ENCODE peak calls at places on chromosomes 2 and 18, in ten cellular contexts. One of them, this sample, is unnamed.

GRCh38 chr2:217279571-217279970 is 419.7 kb upstream of the TNP1 start:
- DNase-seq in T1000: peak; percentile 21
- DNase-seq in NCI-H510A: no peak
- DNase-seq in prostate gland: no peak
- DNase-seq in dermis blood vessel endothelial cell: peak; percentile 12
- DNase-seq in activated CD4-positive, alpha-beta T cell treated with anti-CD3 and anti-CD28 coated beads for 48 hours: no peak
- DNase-seq in activated naive CD4-positive, alpha-beta T cell treated with Interleukin-2 at 50 U/mL for 16 hours: no peak
- DNase-seq in stimulated activated CD4-positive, alpha-beta T cell treated with anti-CD3 and anti-CD28 coated beads, TNF-alpha, amount 100 ng/mL, for 1 hour: no peak
- DNase-seq in germinal center: no peak
- DNase-seq in mammary epithelial cell: peak; percentile 75
- DNase-seq in this sample: peak; percentile 86

GRCh38 chr2:14182227-14182946 is 450.1 kb upstream of the LRATD1 start:
- DNase-seq in T1000: no peak
- DNase-seq in NCI-H510A: no peak
- DNase-seq in prostate gland: no peak
- DNase-seq in dermis blood vessel endothelial cell: no peak
- DNase-seq in activated CD4-positive, alpha-beta T cell treated with anti-CD3 and anti-CD28 coated beads for 48 hours: no peak
- DNase-seq in activated naive CD4-positive, alpha-beta T cell treated with Interleukin-2 at 50 U/mL for 16 hours: no peak
- DNase-seq in stimulated activated CD4-positive, alpha-beta T cell treated with anti-CD3 and anti-CD28 coated beads, TNF-alpha, amount 100 ng/mL, for 1 hour: no peak
- DNase-seq in germinal center: no peak
- DNase-seq in mammary epithelial cell: no peak
- DNase-seq in this sample: no peak

GRCh38 chr18:23462876-23463275 is 9.8 kb downstream of the RIOK3 start:
- DNase-seq in T1000: no peak
- DNase-seq in NCI-H510A: no peak
- DNase-seq in prostate gland: no peak
- DNase-seq in dermis blood vessel endothelial cell: no peak
- DNase-seq in activated CD4-positive, alpha-beta T cell treated with anti-CD3 and anti-CD28 coated beads for 48 hours: no peak
- DNase-seq in activated naive CD4-positive, alpha-beta T cell treated with Interleukin-2 at 50 U/mL for 16 hours: no peak
- DNase-seq in stimulated activated CD4-positive, alpha-beta T cell treated with anti-CD3 and anti-CD28 coated beads, TNF-alpha, amount 100 ng/mL, for 1 hour: no peak
- DNase-seq in germinal center: no peak
- DNase-seq in mammary epithelial cell: no peak
- DNase-seq in this sample: peak; percentile 37

GRCh38 chr2:2181505-2181904 is 149.6 kb downstream of the MYT1L start:
- DNase-seq in T1000: no peak
- DNase-seq in NCI-H510A: no peak
- DNase-seq in prostate gland: no peak
- DNase-seq in dermis blood vessel endothelial cell: no peak
- DNase-seq in activated CD4-positive, alpha-beta T cell treated with anti-CD3 and anti-CD28 coated beads for 48 hours: no peak
- DNase-seq in activated naive CD4-positive, alpha-beta T cell treated with Interleukin-2 at 50 U/mL for 16 hours: no peak
- DNase-seq in stimulated activated CD4-positive, alpha-beta T cell treated with anti-CD3 and anti-CD28 coated beads, TNF-alpha, amount 100 ng/mL, for 1 hour: no peak
- DNase-seq in germinal center: no peak
- DNase-seq in mammary epithelial cell: no peak
- DNase-seq in this sample: no peak

GRCh38 chr18:70074091-70074490 is 126.4 kb upstream of the CD226 start:
- DNase-seq in T1000: no peak
- DNase-seq in NCI-H510A: no peak
- DNase-seq in prostate gland: no peak
- DNase-seq in dermis blood vessel endothelial cell: no peak
- DNase-seq in activated CD4-positive, alpha-beta T cell treated with anti-CD3 and anti-CD28 coated beads for 48 hours: no peak
- DNase-seq in activated naive CD4-positive, alpha-beta T cell treated with Interleukin-2 at 50 U/mL for 16 hours: no peak
- DNase-seq in stimulated activated CD4-positive, alpha-beta T cell treated with anti-CD3 and anti-CD28 coated beads, TNF-alpha, amount 100 ng/mL, for 1 hour: no peak
- DNase-seq in germinal center: no peak
- DNase-seq in mammary epithelial cell: no peak
- DNase-seq in this sample: peak; percentile 39

GRCh38 chr18:73511751-73512525 is 635.7 kb downstream of the FBXO15 start:
- DNase-seq in T1000: no peak
- DNase-seq in NCI-H510A: no peak
- DNase-seq in prostate gland: no peak
- DNase-seq in dermis blood vessel endothelial cell: peak; percentile 44
- DNase-seq in activated CD4-positive, alpha-beta T cell treated with anti-CD3 and anti-CD28 coated beads for 48 hours: no peak
- DNase-seq in activated naive CD4-positive, alpha-beta T cell treated with Interleukin-2 at 50 U/mL for 16 hours: no peak
- DNase-seq in stimulated activated CD4-positive, alpha-beta T cell treated with anti-CD3 and anti-CD28 coated beads, TNF-alpha, amount 100 ng/mL, for 1 hour: no peak
- DNase-seq in germinal center: no peak
- DNase-seq in mammary epithelial cell: no peak
- DNase-seq in this sample: no peak

GRCh38 chr2:234374671-234375245 is 122.1 kb downstream of the ARL4C start:
- DNase-seq in T1000: no peak
- DNase-seq in NCI-H510A: no peak
- DNase-seq in prostate gland: no peak
- DNase-seq in dermis blood vessel endothelial cell: no peak
- DNase-seq in activated CD4-positive, alpha-beta T cell treated with anti-CD3 and anti-CD28 coated beads for 48 hours: no peak
- DNase-seq in activated naive CD4-positive, alpha-beta T cell treated with Interleukin-2 at 50 U/mL for 16 hours: no peak
- DNase-seq in stimulated activated CD4-positive, alpha-beta T cell treated with anti-CD3 and anti-CD28 coated beads, TNF-alpha, amount 100 ng/mL, for 1 hour: no peak
- DNase-seq in germinal center: no peak
- DNase-seq in mammary epithelial cell: peak; percentile 59
- DNase-seq in this sample: no peak

GRCh38 chr2:75157435-75157834 is 41.9 kb downstream of the TACR1 start:
- DNase-seq in T1000: no peak
- DNase-seq in NCI-H510A: no peak
- DNase-seq in prostate gland: no peak
- DNase-seq in dermis blood vessel endothelial cell: no peak
- DNase-seq in activated CD4-positive, alpha-beta T cell treated with anti-CD3 and anti-CD28 coated beads for 48 hours: no peak
- DNase-seq in activated naive CD4-positive, alpha-beta T cell treated with Interleukin-2 at 50 U/mL for 16 hours: no peak
- DNase-seq in stimulated activated CD4-positive, alpha-beta T cell treated with anti-CD3 and anti-CD28 coated beads, TNF-alpha, amount 100 ng/mL, for 1 hour: no peak
- DNase-seq in germinal center: no peak
- DNase-seq in mammary epithelial cell: no peak
- DNase-seq in this sample: peak; percentile 4

GRCh38 chr18:50356036-50356945 is 18.6 kb upstream of the SKA1 start:
- DNase-seq in T1000: no peak
- DNase-seq in NCI-H510A: no peak
- DNase-seq in prostate gland: no peak
- DNase-seq in dermis blood vessel endothelial cell: peak; percentile 31
- DNase-seq in activated CD4-positive, alpha-beta T cell treated with anti-CD3 and anti-CD28 coated beads for 48 hours: no peak
- DNase-seq in activated naive CD4-positive, alpha-beta T cell treated with Interleukin-2 at 50 U/mL for 16 hours: no peak
- DNase-seq in stimulated activated CD4-positive, alpha-beta T cell treated with anti-CD3 and anti-CD28 coated beads, TNF-alpha, amount 100 ng/mL, for 1 hour: no peak
- DNase-seq in germinal center: peak; percentile 35
- DNase-seq in mammary epithelial cell: peak; percentile 55
- DNase-seq in this sample: peak; percentile 31

GRCh38 chr2:202152104-202152771 is 79.2 kb downstream of the KIAA2012 start:
- DNase-seq in T1000: no peak
- DNase-seq in NCI-H510A: no peak
- DNase-seq in prostate gland: no peak
- DNase-seq in dermis blood vessel endothelial cell: no peak
- DNase-seq in activated CD4-positive, alpha-beta T cell treated with anti-CD3 and anti-CD28 coated beads for 48 hours: no peak
- DNase-seq in activated naive CD4-positive, alpha-beta T cell treated with Interleukin-2 at 50 U/mL for 16 hours: no peak
- DNase-seq in stimulated activated CD4-positive, alpha-beta T cell treated with anti-CD3 and anti-CD28 coated beads, TNF-alpha, amount 100 ng/mL, for 1 hour: no peak
- DNase-seq in germinal center: no peak
- DNase-seq in mammary epithelial cell: no peak
- DNase-seq in this sample: no peak

GRCh38 chr18:11112218-11112750 is 37.1 kb downstream of the PIEZO2 start:
- DNase-seq in T1000: no peak
- DNase-seq in NCI-H510A: no peak
- DNase-seq in prostate gland: no peak
- DNase-seq in dermis blood vessel endothelial cell: no peak
- DNase-seq in activated CD4-positive, alpha-beta T cell treated with anti-CD3 and anti-CD28 coated beads for 48 hours: no peak
- DNase-seq in activated naive CD4-positive, alpha-beta T cell treated with Interleukin-2 at 50 U/mL for 16 hours: no peak
- DNase-seq in stimulated activated CD4-positive, alpha-beta T cell treated with anti-CD3 and anti-CD28 coated beads, TNF-alpha, amount 100 ng/mL, for 1 hour: no peak
- DNase-seq in germinal center: no peak
- DNase-seq in mammary epithelial cell: no peak
- DNase-seq in this sample: peak; percentile 63

GRCh38 chr2:117763806-117764205 is 50.7 kb upstream of the DDX18 start:
- DNase-seq in T1000: no peak
- DNase-seq in NCI-H510A: no peak
- DNase-seq in prostate gland: no peak
- DNase-seq in dermis blood vessel endothelial cell: no peak
- DNase-seq in activated CD4-positive, alpha-beta T cell treated with anti-CD3 and anti-CD28 coated beads for 48 hours: no peak
- DNase-seq in activated naive CD4-positive, alpha-beta T cell treated with Interleukin-2 at 50 U/mL for 16 hours: no peak
- DNase-seq in stimulated activated CD4-positive, alpha-beta T cell treated with anti-CD3 and anti-CD28 coated beads, TNF-alpha, amount 100 ng/mL, for 1 hour: no peak
- DNase-seq in germinal center: no peak
- DNase-seq in mammary epithelial cell: no peak
- DNase-seq in this sample: no peak

GRCh38 chr2:71595549-71595948 is 142.2 kb downstream of the DYSF start:
- DNase-seq in T1000: no peak
- DNase-seq in NCI-H510A: no peak
- DNase-seq in prostate gland: no peak
- DNase-seq in dermis blood vessel endothelial cell: no peak
- DNase-seq in activated CD4-positive, alpha-beta T cell treated with anti-CD3 and anti-CD28 coated beads for 48 hours: no peak
- DNase-seq in activated naive CD4-positive, alpha-beta T cell treated with Interleukin-2 at 50 U/mL for 16 hours: no peak
- DNase-seq in stimulated activated CD4-positive, alpha-beta T cell treated with anti-CD3 and anti-CD28 coated beads, TNF-alpha, amount 100 ng/mL, for 1 hour: no peak
- DNase-seq in germinal center: no peak
- DNase-seq in mammary epithelial cell: no peak
- DNase-seq in this sample: no peak

GRCh38 chr2:136025057-136025973 is 39.9 kb upstream of the DARS1 start:
- DNase-seq in T1000: no peak
- DNase-seq in NCI-H510A: peak; percentile 79
- DNase-seq in prostate gland: peak; percentile 74
- DNase-seq in dermis blood vessel endothelial cell: peak; percentile 79
- DNase-seq in activated CD4-positive, alpha-beta T cell treated with anti-CD3 and anti-CD28 coated beads for 48 hours: peak; percentile 57
- DNase-seq in activated naive CD4-positive, alpha-beta T cell treated with Interleukin-2 at 50 U/mL for 16 hours: no peak
- DNase-seq in stimulated activated CD4-positive, alpha-beta T cell treated with anti-CD3 and anti-CD28 coated beads, TNF-alpha, amount 100 ng/mL, for 1 hour: no peak
- DNase-seq in germinal center: peak; percentile 31
- DNase-seq in mammary epithelial cell: no peak
- DNase-seq in this sample: peak; percentile 68

GRCh38 chr2:215601990-215602721 is 166.3 kb upstream of the FN1 start:
- DNase-seq in T1000: no peak
- DNase-seq in NCI-H510A: no peak
- DNase-seq in prostate gland: no peak
- DNase-seq in dermis blood vessel endothelial cell: peak; percentile 96
- DNase-seq in activated CD4-positive, alpha-beta T cell treated with anti-CD3 and anti-CD28 coated beads for 48 hours: no peak
- DNase-seq in activated naive CD4-positive, alpha-beta T cell treated with Interleukin-2 at 50 U/mL for 16 hours: no peak
- DNase-seq in stimulated activated CD4-positive, alpha-beta T cell treated with anti-CD3 and anti-CD28 coated beads, TNF-alpha, amount 100 ng/mL, for 1 hour: no peak
- DNase-seq in germinal center: no peak
- DNase-seq in mammary epithelial cell: no peak
- DNase-seq in this sample: peak; percentile 41

GRCh38 chr18:832085-832681 is 20.1 kb upstream of the YES1 start:
- DNase-seq in T1000: no peak
- DNase-seq in NCI-H510A: peak; percentile 73
- DNase-seq in prostate gland: no peak
- DNase-seq in dermis blood vessel endothelial cell: peak; percentile 57
- DNase-seq in activated CD4-positive, alpha-beta T cell treated with anti-CD3 and anti-CD28 coated beads for 48 hours: peak; percentile 28
- DNase-seq in activated naive CD4-positive, alpha-beta T cell treated with Interleukin-2 at 50 U/mL for 16 hours: no peak
- DNase-seq in stimulated activated CD4-positive, alpha-beta T cell treated with anti-CD3 and anti-CD28 coated beads, TNF-alpha, amount 100 ng/mL, for 1 hour: no peak
- DNase-seq in germinal center: no peak
- DNase-seq in mammary epithelial cell: no peak
- DNase-seq in this sample: no peak

GRCh38 chr2:42339191-42339912 is 21.7 kb downstream of the COX7A2L start:
- DNase-seq in T1000: no peak
- DNase-seq in NCI-H510A: no peak
- DNase-seq in prostate gland: no peak
- DNase-seq in dermis blood vessel endothelial cell: no peak
- DNase-seq in activated CD4-positive, alpha-beta T cell treated with anti-CD3 and anti-CD28 coated beads for 48 hours: no peak
- DNase-seq in activated naive CD4-positive, alpha-beta T cell treated with Interleukin-2 at 50 U/mL for 16 hours: no peak
- DNase-seq in stimulated activated CD4-positive, alpha-beta T cell treated with anti-CD3 and anti-CD28 coated beads, TNF-alpha, amount 100 ng/mL, for 1 hour: no peak
- DNase-seq in germinal center: no peak
- DNase-seq in mammary epithelial cell: no peak
- DNase-seq in this sample: no peak

GRCh38 chr18:9926223-9926894 is 12.5 kb downstream of the VAPA start:
- DNase-seq in T1000: no peak
- DNase-seq in NCI-H510A: no peak
- DNase-seq in prostate gland: no peak
- DNase-seq in dermis blood vessel endothelial cell: no peak
- DNase-seq in activated CD4-positive, alpha-beta T cell treated with anti-CD3 and anti-CD28 coated beads for 48 hours: no peak
- DNase-seq in activated naive CD4-positive, alpha-beta T cell treated with Interleukin-2 at 50 U/mL for 16 hours: no peak
- DNase-seq in stimulated activated CD4-positive, alpha-beta T cell treated with anti-CD3 and anti-CD28 coated beads, TNF-alpha, amount 100 ng/mL, for 1 hour: no peak
- DNase-seq in germinal center: no peak
- DNase-seq in mammary epithelial cell: no peak
- DNase-seq in this sample: no peak

GRCh38 chr2:46578966-46579365 is 99.6 kb downstream of the TMEM247 start:
- DNase-seq in T1000: no peak
- DNase-seq in NCI-H510A: no peak
- DNase-seq in prostate gland: no peak
- DNase-seq in dermis blood vessel endothelial cell: no peak
- DNase-seq in activated CD4-positive, alpha-beta T cell treated with anti-CD3 and anti-CD28 coated beads for 48 hours: no peak
- DNase-seq in activated naive CD4-positive, alpha-beta T cell treated with Interleukin-2 at 50 U/mL for 16 hours: no peak
- DNase-seq in stimulated activated CD4-positive, alpha-beta T cell treated with anti-CD3 and anti-CD28 coated beads, TNF-alpha, amount 100 ng/mL, for 1 hour: no peak
- DNase-seq in germinal center: no peak
- DNase-seq in mammary epithelial cell: no peak
- DNase-seq in this sample: peak; percentile 12

GRCh38 chr2:147133273-147133901 is 711.4 kb upstream of the ACVR2A start:
- DNase-seq in T1000: no peak
- DNase-seq in NCI-H510A: no peak
- DNase-seq in prostate gland: peak; percentile 24
- DNase-seq in dermis blood vessel endothelial cell: no peak
- DNase-seq in activated CD4-positive, alpha-beta T cell treated with anti-CD3 and anti-CD28 coated beads for 48 hours: no peak
- DNase-seq in activated naive CD4-positive, alpha-beta T cell treated with Interleukin-2 at 50 U/mL for 16 hours: no peak
- DNase-seq in stimulated activated CD4-positive, alpha-beta T cell treated with anti-CD3 and anti-CD28 coated beads, TNF-alpha, amount 100 ng/mL, for 1 hour: no peak
- DNase-seq in germinal center: no peak
- DNase-seq in mammary epithelial cell: no peak
- DNase-seq in this sample: no peak

GRCh38 chr2:137302957-137303356 is 537.6 kb downstream of the THSD7B start:
- DNase-seq in T1000: no peak
- DNase-seq in NCI-H510A: no peak
- DNase-seq in prostate gland: no peak
- DNase-seq in dermis blood vessel endothelial cell: no peak
- DNase-seq in activated CD4-positive, alpha-beta T cell treated with anti-CD3 and anti-CD28 coated beads for 48 hours: no peak
- DNase-seq in activated naive CD4-positive, alpha-beta T cell treated with Interleukin-2 at 50 U/mL for 16 hours: no peak
- DNase-seq in stimulated activated CD4-positive, alpha-beta T cell treated with anti-CD3 and anti-CD28 coated beads, TNF-alpha, amount 100 ng/mL, for 1 hour: no peak
- DNase-seq in germinal center: no peak
- DNase-seq in mammary epithelial cell: no peak
- DNase-seq in this sample: no peak

GRCh38 chr18:64245461-64245860 is 96.6 kb upstream of the LINC00305 start:
- DNase-seq in T1000: no peak
- DNase-seq in NCI-H510A: no peak
- DNase-seq in prostate gland: no peak
- DNase-seq in dermis blood vessel endothelial cell: no peak
- DNase-seq in activated CD4-positive, alpha-beta T cell treated with anti-CD3 and anti-CD28 coated beads for 48 hours: no peak
- DNase-seq in activated naive CD4-positive, alpha-beta T cell treated with Interleukin-2 at 50 U/mL for 16 hours: no peak
- DNase-seq in stimulated activated CD4-positive, alpha-beta T cell treated with anti-CD3 and anti-CD28 coated beads, TNF-alpha, amount 100 ng/mL, for 1 hour: no peak
- DNase-seq in germinal center: no peak
- DNase-seq in mammary epithelial cell: no peak
- DNase-seq in this sample: no peak

GRCh38 chr2:167832840-167833239 is 414.6 kb downstream of the STK39 start:
- DNase-seq in T1000: no peak
- DNase-seq in NCI-H510A: no peak
- DNase-seq in prostate gland: no peak
- DNase-seq in dermis blood vessel endothelial cell: no peak
- DNase-seq in activated CD4-positive, alpha-beta T cell treated with anti-CD3 and anti-CD28 coated beads for 48 hours: no peak
- DNase-seq in activated naive CD4-positive, alpha-beta T cell treated with Interleukin-2 at 50 U/mL for 16 hours: no peak
- DNase-seq in stimulated activated CD4-positive, alpha-beta T cell treated with anti-CD3 and anti-CD28 coated beads, TNF-alpha, amount 100 ng/mL, for 1 hour: no peak
- DNase-seq in germinal center: no peak
- DNase-seq in mammary epithelial cell: no peak
- DNase-seq in this sample: no peak

GRCh38 chr2:234249873-234250272 is 199.4 kb downstream of the SPP2 start:
- DNase-seq in T1000: no peak
- DNase-seq in NCI-H510A: no peak
- DNase-seq in prostate gland: peak; percentile 56
- DNase-seq in dermis blood vessel endothelial cell: peak; percentile 74
- DNase-seq in activated CD4-positive, alpha-beta T cell treated with anti-CD3 and anti-CD28 coated beads for 48 hours: no peak
- DNase-seq in activated naive CD4-positive, alpha-beta T cell treated with Interleukin-2 at 50 U/mL for 16 hours: no peak
- DNase-seq in stimulated activated CD4-positive, alpha-beta T cell treated with anti-CD3 and anti-CD28 coated beads, TNF-alpha, amount 100 ng/mL, for 1 hour: no peak
- DNase-seq in germinal center: no peak
- DNase-seq in mammary epithelial cell: peak; percentile 96
- DNase-seq in this sample: peak; percentile 79

GRCh38 chr2:3001595-3002184 is 375.9 kb downstream of the EIPR1 start:
- DNase-seq in T1000: no peak
- DNase-seq in NCI-H510A: no peak
- DNase-seq in prostate gland: peak; percentile 22
- DNase-seq in dermis blood vessel endothelial cell: no peak
- DNase-seq in activated CD4-positive, alpha-beta T cell treated with anti-CD3 and anti-CD28 coated beads for 48 hours: no peak
- DNase-seq in activated naive CD4-positive, alpha-beta T cell treated with Interleukin-2 at 50 U/mL for 16 hours: no peak
- DNase-seq in stimulated activated CD4-positive, alpha-beta T cell treated with anti-CD3 and anti-CD28 coated beads, TNF-alpha, amount 100 ng/mL, for 1 hour: no peak
- DNase-seq in germinal center: no peak
- DNase-seq in mammary epithelial cell: no peak
- DNase-seq in this sample: no peak

GRCh38 chr2:155690785-155691184 is 641.7 kb downstream of the NR4A2 start:
- DNase-seq in T1000: no peak
- DNase-seq in NCI-H510A: no peak
- DNase-seq in prostate gland: no peak
- DNase-seq in dermis blood vessel endothelial cell: no peak
- DNase-seq in activated CD4-positive, alpha-beta T cell treated with anti-CD3 and anti-CD28 coated beads for 48 hours: no peak
- DNase-seq in activated naive CD4-positive, alpha-beta T cell treated with Interleukin-2 at 50 U/mL for 16 hours: no peak
- DNase-seq in stimulated activated CD4-positive, alpha-beta T cell treated with anti-CD3 and anti-CD28 coated beads, TNF-alpha, amount 100 ng/mL, for 1 hour: no peak
- DNase-seq in germinal center: no peak
- DNase-seq in mammary epithelial cell: no peak
- DNase-seq in this sample: no peak

GRCh38 chr2:119426801-119427395 is 4.8 kb upstream of the TMEM37 start:
- DNase-seq in T1000: no peak
- DNase-seq in NCI-H510A: no peak
- DNase-seq in prostate gland: no peak
- DNase-seq in dermis blood vessel endothelial cell: no peak
- DNase-seq in activated CD4-positive, alpha-beta T cell treated with anti-CD3 and anti-CD28 coated beads for 48 hours: no peak
- DNase-seq in activated naive CD4-positive, alpha-beta T cell treated with Interleukin-2 at 50 U/mL for 16 hours: no peak
- DNase-seq in stimulated activated CD4-positive, alpha-beta T cell treated with anti-CD3 and anti-CD28 coated beads, TNF-alpha, amount 100 ng/mL, for 1 hour: no peak
- DNase-seq in germinal center: no peak
- DNase-seq in mammary epithelial cell: no peak
- DNase-seq in this sample: peak; percentile 64

GRCh38 chr2:207692206-207693065 is 19.0 kb upstream of the CCNYL1 start:
- DNase-seq in T1000: no peak
- DNase-seq in NCI-H510A: peak; percentile 16
- DNase-seq in prostate gland: no peak
- DNase-seq in dermis blood vessel endothelial cell: peak; percentile 75
- DNase-seq in activated CD4-positive, alpha-beta T cell treated with anti-CD3 and anti-CD28 coated beads for 48 hours: peak; percentile 57
- DNase-seq in activated naive CD4-positive, alpha-beta T cell treated with Interleukin-2 at 50 U/mL for 16 hours: peak; percentile 43
- DNase-seq in stimulated activated CD4-positive, alpha-beta T cell treated with anti-CD3 and anti-CD28 coated beads, TNF-alpha, amount 100 ng/mL, for 1 hour: peak; percentile 20
- DNase-seq in germinal center: peak; percentile 70
- DNase-seq in mammary epithelial cell: no peak
- DNase-seq in this sample: no peak